ENCODE peak calls at places on chromosomes 13 and 19, in six cellular contexts. J is progenitor cell of endocrine pancreas, G is choroid plexus epithelial cell, U is brain microvascular endothelial cell, Q is H1, H is gastrocnemius medialis. O is an unnamed sample.

GRCh38 chr19:32711747-32712146 is 7.8 kb upstream of the TDRD12 start:
- DNase-seq in J (no peak), G (no peak), U (no peak), Q (no peak), H (no peak), O (no peak)

GRCh38 chr13:111317042-111317550 is 3.3 kb upstream of the TEX29 start:
- DNase-seq in J (no peak), G (no peak), U (no peak), Q (no peak), H (no peak), O (no peak)

GRCh38 chr19:29404951-29405727 is 120.7 kb upstream of the VSTM2B start:
- DNase-seq in J (peak), G (no peak), U (no peak), Q (peak), H (no peak), O (no peak)

GRCh38 chr13:98780451-98780850 is 28.0 kb upstream of the SLC15A1 start:
- DNase-seq in J (no peak), G (no peak), U (no peak), Q (no peak), H (no peak), O (no peak)

GRCh38 chr13:60754211-60754610 is 357.2 kb downstream of the TDRD3 start:
- DNase-seq in J (no peak), G (no peak), U (no peak), Q (no peak), H (no peak), O (no peak)

GRCh38 chr13:48798180-48798579 is 144.5 kb downstream of the CYSLTR2 start:
- DNase-seq in J (no peak), G (no peak), U (no peak), Q (no peak), H (no peak), O (no peak)

GRCh38 chr13:31054632-31055031 is 107.1 kb downstream of the HSPH1 start:
- DNase-seq in J (no peak), G (no peak), U (no peak), Q (no peak), H (no peak), O (no peak)

GRCh38 chr13:73677041-73677589 is 457.1 kb downstream of the KLF12 start:
- DNase-seq in J (no peak), G (peak), U (peak), Q (no peak), H (no peak), O (no peak)

GRCh38 chr19:30802424-30803013 is 430.3 kb downstream of the ZNF536 start:
- DNase-seq in J (no peak), G (no peak), U (no peak), Q (no peak), H (no peak), O (no peak)

GRCh38 chr19:41373993-41374392 is 2.3 kb upstream of the TMEM91 start:
- DNase-seq in J (no peak), G (peak), U (peak), Q (no peak), H (peak), O (no peak)

GRCh38 chr13:92414851-92415250 is 811.8 kb upstream of the GPC6 start:
- DNase-seq in J (no peak), G (no peak), U (no peak), Q (no peak), H (no peak), O (no peak)

GRCh38 chr13:44313674-44314073 is 60.0 kb upstream of the SERP2 start:
- DNase-seq in J (no peak), G (peak), U (peak), Q (no peak), H (no peak), O (no peak)

GRCh38 chr13:92224052-92224821 is 825.8 kb downstream of the GPC5 start:
- DNase-seq in J (no peak), G (peak), U (peak), Q (no peak), H (no peak), O (no peak)

DNA sequence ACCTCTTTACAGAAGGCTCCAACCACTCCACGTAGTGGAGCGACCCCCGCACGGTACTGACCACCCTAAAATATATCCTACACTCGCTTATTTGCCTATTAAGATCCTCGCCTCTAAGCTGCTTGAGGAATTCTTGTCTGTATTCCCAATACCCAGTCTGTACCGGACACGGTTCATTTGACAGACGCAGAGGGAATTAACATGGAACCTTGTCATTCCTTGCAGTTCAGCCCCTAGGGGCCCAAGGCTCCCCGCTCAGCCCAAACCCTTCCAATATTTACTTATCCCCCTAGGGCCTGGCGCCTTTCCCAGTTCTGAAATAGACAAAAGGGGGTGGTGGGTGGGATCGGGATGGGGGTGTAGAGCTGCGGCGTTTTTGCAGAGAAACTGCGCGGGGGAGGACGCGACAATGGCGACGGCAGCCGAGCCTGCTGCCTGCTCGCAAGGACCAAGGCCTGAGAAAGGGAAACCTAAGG is 638 bp downstream of the AKAP8L start:
- DNase-seq in J (no peak), G (peak), U (peak), Q (no peak), H (no peak), O (no peak)
- TF ChIP-seq CTCF in J (no peak), G (no peak), U (no peak), Q (no peak), H (no peak), O (no peak)

GRCh38 chr19:7328647-7329046 is 20.1 kb upstream of the ARHGEF18 start:
- DNase-seq in J (no peak), G (no peak), U (no peak), Q (no peak), H (no peak), O (no peak)
- TF ChIP-seq CTCF in J (no peak), G (no peak), U (no peak), Q (no peak), H (no peak), O (no peak)

GRCh38 chr19:50328257-50329145 is 676 bp downstream of the KCNC3 start:
- DNase-seq in J (no peak), G (no peak), U (no peak), Q (peak), H (no peak), O (peak)
- TF ChIP-seq CTCF in J (peak), G (no peak), U (peak), Q (peak), H (no peak), O (no peak)

GRCh38 chr13:52846567-52847321 is 1.7 kb downstream of the PCDH8 start:
- DNase-seq in J (peak), G (peak), U (no peak), Q (peak), H (no peak), O (no peak)

GRCh38 chr13:52847322-52847681 is 1.1 kb downstream of the PCDH8 start:
- DNase-seq in J (no peak), G (no peak), U (no peak), Q (no peak), H (no peak), O (no peak)

GRCh38 chr13:52845334-52845761 is 3.1 kb downstream of the PCDH8 start:
- DNase-seq in J (peak), G (no peak), U (no peak), Q (no peak), H (no peak), O (no peak)

GRCh38 chr13:52847682-52848432 is 583 bp downstream of the PCDH8 start:
- DNase-seq in J (no peak), G (no peak), U (no peak), Q (no peak), H (no peak), O (no peak)

DNA sequence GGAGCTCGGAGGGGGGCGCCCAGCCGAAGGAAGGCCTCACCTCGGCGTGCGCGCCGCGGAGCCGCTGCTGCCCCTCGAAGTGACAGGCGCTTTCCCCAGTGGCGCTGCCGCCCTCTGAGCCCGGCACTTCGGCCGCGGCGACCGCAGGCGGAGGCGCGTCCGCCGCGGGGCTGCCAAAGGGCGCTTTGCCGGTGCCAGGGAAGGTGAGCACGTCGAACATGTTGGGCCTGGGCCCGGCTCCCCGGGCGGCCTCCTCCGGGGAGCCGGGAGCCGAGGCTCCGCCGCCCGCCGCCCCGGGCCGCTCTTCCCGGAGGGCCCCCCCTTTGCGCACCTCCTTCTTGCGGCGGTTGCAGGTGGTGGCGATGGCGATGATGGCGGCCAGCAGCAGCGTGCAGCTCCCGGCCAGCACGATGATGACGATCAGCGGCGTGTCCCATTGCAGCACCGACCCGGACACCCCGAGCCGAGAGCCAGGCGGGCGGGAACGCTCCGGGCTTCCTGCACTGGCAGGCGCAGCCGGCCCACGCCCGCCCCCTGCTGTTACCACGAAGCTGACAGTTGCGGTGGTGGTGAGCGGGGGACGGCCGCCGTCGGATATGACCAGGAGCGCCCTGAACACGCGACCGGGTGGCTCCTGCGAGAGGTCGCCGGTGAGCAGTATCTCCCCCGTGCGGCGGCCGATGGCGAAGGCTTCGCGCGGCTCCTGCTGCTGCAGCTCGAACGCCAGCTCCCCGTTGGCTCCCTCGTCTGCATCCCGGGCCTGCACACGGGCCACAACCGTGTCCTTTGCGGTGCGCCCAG is 2.5 kb downstream of the PCDH8 start:
- DNase-seq in J (peak), G (peak), U (no peak), Q (peak), H (no peak), O (no peak)
- TF ChIP-seq CTCF in J (peak), G (peak), U (peak), Q (no peak), H (no peak), O (no peak)

DNA sequence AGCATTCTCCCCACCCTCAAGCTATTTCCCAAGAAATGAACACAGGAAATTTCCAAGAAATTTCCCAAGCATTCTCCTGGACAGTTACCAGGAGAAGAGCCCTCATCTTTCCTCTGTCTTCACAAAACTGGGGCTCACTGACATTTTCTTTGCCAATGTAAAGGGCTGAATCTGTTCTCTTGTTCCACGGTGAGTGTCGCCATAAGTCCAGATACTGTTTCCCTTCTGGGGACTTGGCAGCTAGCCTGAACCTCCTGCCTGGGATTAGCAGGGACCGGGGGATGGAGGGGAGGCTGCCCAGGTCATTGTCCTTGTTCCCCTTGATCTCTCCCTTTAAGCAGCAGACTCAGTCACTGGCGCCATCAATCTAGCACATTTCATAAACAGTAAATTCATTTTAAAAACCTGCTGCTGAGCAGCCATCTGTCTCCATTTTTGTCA is 172.8 kb downstream of the DNAJC15 start:
- DNase-seq in J (no peak), G (peak), U (no peak), Q (no peak), H (peak), O (no peak)
- TF ChIP-seq CTCF in J (no peak), G (peak), U (peak), Q (no peak), H (no peak), O (no peak)

GRCh38 chr19:3697094-3697493 is 3.2 kb downstream of the PIP5K1C start:
- DNase-seq in J (no peak), G (no peak), U (no peak), Q (no peak), H (no peak), O (no peak)

GRCh38 chr19:3699741-3700241 is 477 bp downstream of the PIP5K1C start:
- DNase-seq in J (no peak), G (no peak), U (no peak), Q (no peak), H (no peak), O (no peak)

GRCh38 chr19:3699071-3699740 is 1.1 kb downstream of the PIP5K1C start:
- DNase-seq in J (no peak), G (peak), U (no peak), Q (no peak), H (peak), O (peak)

GRCh38 chr19:3697671-3698385 is 2.4 kb downstream of the PIP5K1C start:
- DNase-seq in J (no peak), G (no peak), U (no peak), Q (no peak), H (no peak), O (peak)

GRCh38 chr19:3698386-3698950 is 1.8 kb downstream of the PIP5K1C start:
- DNase-seq in J (no peak), G (peak), U (no peak), Q (no peak), H (no peak), O (peak)
- TF ChIP-seq CTCF in J (no peak), G (no peak), U (no peak), Q (no peak), H (no peak), O (no peak)